ENCODE peak calls at places on chromosomes 2 and 18, in ten cellular contexts. H, B, U, C, A, E, G, X, Z and P are unnamed samples.

GRCh38 chr2:168357799-168358504 is 98.1 kb upstream of the CERS6 start:
- DNase-seq in H (no peak), B (no peak), U (no peak), C (no peak), A (no peak), E (no peak), G (no peak), X (no peak), Z (no peak), P (no peak)

GRCh38 chr2:127194447-127194846 is 25.7 kb downstream of the CYP27C1 start:
- DNase-seq in H (no peak), B (no peak), U (no peak), C (no peak), A (no peak), E (no peak), G (no peak), X (no peak), Z (no peak), P (no peak)

GRCh38 chr2:37000273-37000780 is 34.0 kb upstream of the STRN start:
- DNase-seq in H (no peak), B (no peak), U (no peak), C (no peak), A (no peak), E (no peak), G (no peak), X (no peak), Z (no peak), P (no peak)

GRCh38 chr2:120398051-120398960 is 52.4 kb downstream of the INHBB start:
- DNase-seq in H (peak), B (no peak), U (no peak), C (no peak), A (no peak), E (no peak), G (no peak), X (peak), Z (peak), P (no peak)

GRCh38 chr2:58045580-58046334 is 849 bp upstream of the VRK2 start:
- DNase-seq in H (no peak), B (no peak), U (no peak), C (no peak), A (no peak), E (no peak), G (peak), X (no peak), Z (no peak), P (peak)

GRCh38 chr2:183057333-183057985 is 19.2 kb upstream of the NCKAP1 start:
- DNase-seq in H (no peak), B (no peak), U (no peak), C (no peak), A (no peak), E (no peak), G (no peak), X (no peak), Z (no peak), P (no peak)

GRCh38 chr2:226796840-226797288 is 2.8 kb downstream of the IRS1 start:
- DNase-seq in H (no peak), B (no peak), U (no peak), C (no peak), A (no peak), E (no peak), G (peak), X (peak), Z (no peak), P (no peak)

GRCh38 chr2:113200236-113200635 is 26.5 kb downstream of the PSD4 start:
- DNase-seq in H (no peak), B (no peak), U (no peak), C (no peak), A (no peak), E (no peak), G (no peak), X (no peak), Z (no peak), P (no peak)

GRCh38 chr2:206275274-206276160 is 1.1 kb downstream of the ZDBF2 start:
- DNase-seq in H (peak), B (peak), U (peak), C (peak), A (no peak), E (no peak), G (peak), X (peak), Z (no peak), P (peak)

GRCh38 chr2:70668432-70668831 is 99.6 kb downstream of the ADD2 start:
- DNase-seq in H (no peak), B (peak), U (no peak), C (no peak), A (no peak), E (no peak), G (no peak), X (no peak), Z (peak), P (no peak)

GRCh38 chr18:41144444-41144843 is 810.6 kb upstream of the PIK3C3 start:
- DNase-seq in H (peak), B (peak), U (no peak), C (no peak), A (no peak), E (no peak), G (no peak), X (no peak), Z (no peak), P (no peak)

GRCh38 chr2:220147186-220147585 is 519.8 kb downstream of the SLC4A3 start:
- DNase-seq in H (no peak), B (no peak), U (no peak), C (no peak), A (no peak), E (no peak), G (no peak), X (peak), Z (no peak), P (no peak)

GRCh38 chr2:24632175-24632574 is 141.1 kb downstream of the NCOA1 start:
- DNase-seq in H (no peak), B (peak), U (no peak), C (no peak), A (no peak), E (no peak), G (no peak), X (no peak), Z (no peak), P (no peak)

GRCh38 chr18:22165049-22165602 is 4.3 kb upstream of the GATA6 start:
- DNase-seq in H (no peak), B (no peak), U (no peak), C (no peak), A (no peak), E (no peak), G (peak), X (no peak), Z (no peak), P (no peak)

GRCh38 chr2:176986579-176986978 is 226.0 kb upstream of the HNRNPA3 start:
- DNase-seq in H (no peak), B (no peak), U (no peak), C (no peak), A (no peak), E (no peak), G (no peak), X (no peak), Z (no peak), P (no peak)

GRCh38 chr2:193141-193552 is 70.7 kb downstream of the SH3YL1 start:
- DNase-seq in H (no peak), B (no peak), U (no peak), C (peak), A (no peak), E (no peak), G (no peak), X (peak), Z (peak), P (peak)

GRCh38 chr2:239528146-239528545 is 127.3 kb upstream of the HDAC4 start:
- DNase-seq in H (no peak), B (no peak), U (no peak), C (no peak), A (no peak), E (no peak), G (no peak), X (no peak), Z (no peak), P (no peak)

GRCh38 chr18:47978141-47978540 is 47.7 kb upstream of the SMAD2 start:
- DNase-seq in H (no peak), B (no peak), U (no peak), C (no peak), A (no peak), E (no peak), G (no peak), X (no peak), Z (no peak), P (no peak)

GRCh38 chr2:217729426-217730058 is 273.3 kb downstream of the TNS1 start:
- DNase-seq in H (no peak), B (peak), U (peak), C (no peak), A (no peak), E (no peak), G (no peak), X (no peak), Z (no peak), P (no peak)

GRCh38 chr18:23810396-23810795 is 121.1 kb downstream of the LAMA3 start:
- DNase-seq in H (no peak), B (no peak), U (no peak), C (no peak), A (no peak), E (no peak), G (no peak), X (no peak), Z (no peak), P (peak)

GRCh38 chr2:54722641-54723299 is 692 bp upstream of the EML6 start:
- DNase-seq in H (peak), B (no peak), U (no peak), C (no peak), A (no peak), E (no peak), G (peak), X (peak), Z (no peak), P (no peak)

GRCh38 chr2:68565858-68566257 is 77.5 kb upstream of the PROKR1 start:
- DNase-seq in H (peak), B (no peak), U (no peak), C (no peak), A (no peak), E (no peak), G (no peak), X (no peak), Z (no peak), P (no peak)

GRCh38 chr2:198657520-198658121 is 800.1 kb downstream of the SATB2 start:
- DNase-seq in H (peak), B (no peak), U (no peak), C (no peak), A (peak), E (no peak), G (peak), X (peak), Z (no peak), P (no peak)

GRCh38 chr18:28650860-28651259 is 473.9 kb upstream of the CDH2 start:
- DNase-seq in H (peak), B (no peak), U (no peak), C (no peak), A (no peak), E (no peak), G (no peak), X (no peak), Z (no peak), P (no peak)

GRCh38 chr2:240556553-240557100 is 1.2 kb downstream of the ANKMY1 start:
- DNase-seq in H (peak), B (no peak), U (no peak), C (no peak), A (no peak), E (no peak), G (peak), X (peak), Z (peak), P (peak)

GRCh38 chr2:20012282-20013060 is at the start of gene MATN3:
- DNase-seq in H (peak), B (no peak), U (no peak), C (no peak), A (peak), E (no peak), G (peak), X (peak), Z (no peak), P (no peak)

GRCh38 chr2:72003796-72004195 is 143.9 kb downstream of the CYP26B1 start:
- DNase-seq in H (no peak), B (no peak), U (no peak), C (no peak), A (no peak), E (no peak), G (no peak), X (no peak), Z (no peak), P (no peak)

GRCh38 chr18:51753365-51754057 is 556.0 kb upstream of the MEX3C start:
- DNase-seq in H (no peak), B (no peak), U (no peak), C (no peak), A (no peak), E (no peak), G (no peak), X (no peak), Z (no peak), P (no peak)

GRCh38 chr2:174682578-174683391 is 81.5 kb downstream of the CHRNA1 start:
- DNase-seq in H (peak), B (peak), U (no peak), C (no peak), A (peak), E (peak), G (peak), X (peak), Z (peak), P (peak)

GRCh38 chr2:130327703-130328527 is 14.8 kb upstream of the IMP4 start:
- DNase-seq in H (peak), B (no peak), U (no peak), C (no peak), A (no peak), E (no peak), G (no peak), X (no peak), Z (no peak), P (no peak)

GRCh38 chr2:240247241-240247867 is 106.9 kb upstream of the OTOS start:
- DNase-seq in H (no peak), B (no peak), U (no peak), C (no peak), A (peak), E (no peak), G (no peak), X (no peak), Z (no peak), P (no peak)

GRCh38 chr2:72789241-72789640 is 36.6 kb downstream of the EXOC6B start:
- DNase-seq in H (no peak), B (no peak), U (no peak), C (no peak), A (no peak), E (no peak), G (no peak), X (no peak), Z (no peak), P (no peak)

GRCh38 chr2:126879348-126880261 is 19.1 kb upstream of the TEX51 start:
- DNase-seq in H (no peak), B (no peak), U (no peak), C (no peak), A (no peak), E (no peak), G (no peak), X (no peak), Z (no peak), P (no peak)

GRCh38 chr2:180017764-180018163 is 10.7 kb upstream of the CWC22 start:
- DNase-seq in H (peak), B (no peak), U (no peak), C (no peak), A (no peak), E (no peak), G (peak), X (no peak), Z (no peak), P (no peak)

GRCh38 chr2:98804736-98805135 is 73.8 kb upstream of the MGAT4A start:
- DNase-seq in H (no peak), B (no peak), U (no peak), C (no peak), A (no peak), E (no peak), G (no peak), X (no peak), Z (no peak), P (no peak)

GRCh38 chr18:48222118-48222517 is 187.1 kb downstream of the ZBTB7C start:
- DNase-seq in H (peak), B (no peak), U (no peak), C (peak), A (no peak), E (peak), G (peak), X (no peak), Z (no peak), P (no peak)

GRCh38 chr2:177355874-177356273 is 36.7 kb upstream of the AGPS start:
- DNase-seq in H (no peak), B (peak), U (no peak), C (no peak), A (no peak), E (no peak), G (no peak), X (no peak), Z (no peak), P (no peak)

GRCh38 chr2:72989770-72990556 is 72.6 kb downstream of the EMX1 start:
- DNase-seq in H (no peak), B (no peak), U (no peak), C (no peak), A (no peak), E (no peak), G (no peak), X (no peak), Z (peak), P (no peak)